ENCODE peak calls at places on chromosome 17, in ten cellular contexts. One of them, this sample, is unnamed.

GRCh38 chr17:34703533-34703932 is 124.2 kb downstream of the TMEM132E start:
- DNase-seq in ELR: peak
- DNase-seq in PC-9: peak
- DNase-seq in adrenal gland: no peak
- DNase-seq in Right ventricle myocardium superior: no peak
- DNase-seq in stomach: no peak
- DNase-seq in nephron progenitor cell: peak
- DNase-seq in AG09319: no peak
- DNase-seq in pulmonary artery endothelial cell: no peak
- DNase-seq in AG04450: peak
- DNase-seq in this sample: no peak

GRCh38 chr17:17900615-17901520 is 64.1 kb upstream of the SREBF1 start:
- DNase-seq in ELR: peak
- DNase-seq in PC-9: peak
- DNase-seq in adrenal gland: peak
- DNase-seq in Right ventricle myocardium superior: peak
- DNase-seq in stomach: peak
- DNase-seq in nephron progenitor cell: no peak
- DNase-seq in AG09319: peak
- DNase-seq in pulmonary artery endothelial cell: peak
- DNase-seq in AG04450: peak
- DNase-seq in this sample: no peak

GRCh38 chr17:40605301-40605700 is 40.0 kb upstream of the CCR7 start:
- DNase-seq in ELR: no peak
- DNase-seq in PC-9: no peak
- DNase-seq in adrenal gland: no peak
- DNase-seq in Right ventricle myocardium superior: no peak
- DNase-seq in stomach: no peak
- DNase-seq in nephron progenitor cell: no peak
- DNase-seq in AG09319: no peak
- DNase-seq in pulmonary artery endothelial cell: no peak
- DNase-seq in AG04450: no peak
- DNase-seq in this sample: no peak

GRCh38 chr17:9693755-9694154 is 48.4 kb downstream of the USP43 start:
- DNase-seq in ELR: no peak
- DNase-seq in PC-9: no peak
- DNase-seq in adrenal gland: no peak
- DNase-seq in Right ventricle myocardium superior: no peak
- DNase-seq in stomach: no peak
- DNase-seq in nephron progenitor cell: no peak
- DNase-seq in AG09319: no peak
- DNase-seq in pulmonary artery endothelial cell: no peak
- DNase-seq in AG04450: no peak
- DNase-seq in this sample: no peak

GRCh38 chr17:50056961-50057330 is 1.0 kb downstream of the ITGA3 start:
- DNase-seq in ELR: peak
- DNase-seq in PC-9: no peak
- DNase-seq in adrenal gland: no peak
- DNase-seq in Right ventricle myocardium superior: no peak
- DNase-seq in stomach: peak
- DNase-seq in nephron progenitor cell: peak
- DNase-seq in AG09319: no peak
- DNase-seq in pulmonary artery endothelial cell: no peak
- DNase-seq in AG04450: no peak
- DNase-seq in this sample: no peak

GRCh38 chr17:4607773-4608187 is 23.5 kb downstream of the SMTNL2 start:
- DNase-seq in ELR: peak
- DNase-seq in PC-9: no peak
- DNase-seq in adrenal gland: peak
- DNase-seq in Right ventricle myocardium superior: peak
- DNase-seq in stomach: peak
- DNase-seq in nephron progenitor cell: no peak
- DNase-seq in AG09319: no peak
- DNase-seq in pulmonary artery endothelial cell: no peak
- DNase-seq in AG04450: no peak
- DNase-seq in this sample: no peak

GRCh38 chr17:47277921-47278320 is 24.3 kb downstream of the ITGB3 start:
- DNase-seq in ELR: peak
- DNase-seq in PC-9: no peak
- DNase-seq in adrenal gland: no peak
- DNase-seq in Right ventricle myocardium superior: no peak
- DNase-seq in stomach: no peak
- DNase-seq in nephron progenitor cell: no peak
- DNase-seq in AG09319: no peak
- DNase-seq in pulmonary artery endothelial cell: no peak
- DNase-seq in AG04450: no peak
- DNase-seq in this sample: no peak

GRCh38 chr17:34997355-34997862 is 17.1 kb downstream of the LIG3 start:
- DNase-seq in ELR: no peak
- DNase-seq in PC-9: no peak
- DNase-seq in adrenal gland: peak
- DNase-seq in Right ventricle myocardium superior: no peak
- DNase-seq in stomach: peak
- DNase-seq in nephron progenitor cell: no peak
- DNase-seq in AG09319: peak
- DNase-seq in pulmonary artery endothelial cell: no peak
- DNase-seq in AG04450: peak
- DNase-seq in this sample: no peak

GRCh38 chr17:15103785-15104184 is 161.3 kb downstream of the PMP22 start:
- DNase-seq in ELR: no peak
- DNase-seq in PC-9: no peak
- DNase-seq in adrenal gland: no peak
- DNase-seq in Right ventricle myocardium superior: no peak
- DNase-seq in stomach: no peak
- DNase-seq in nephron progenitor cell: no peak
- DNase-seq in AG09319: no peak
- DNase-seq in pulmonary artery endothelial cell: no peak
- DNase-seq in AG04450: no peak
- DNase-seq in this sample: no peak

GRCh38 chr17:56292010-56292409 is 138.7 kb downstream of the ANKFN1 start:
- DNase-seq in ELR: peak
- DNase-seq in PC-9: no peak
- DNase-seq in adrenal gland: no peak
- DNase-seq in Right ventricle myocardium superior: no peak
- DNase-seq in stomach: no peak
- DNase-seq in nephron progenitor cell: no peak
- DNase-seq in AG09319: no peak
- DNase-seq in pulmonary artery endothelial cell: peak
- DNase-seq in AG04450: peak
- DNase-seq in this sample: peak

GRCh38 chr17:17140590-17140980 is 65.5 kb downstream of the PLD6 start:
- DNase-seq in ELR: peak
- DNase-seq in PC-9: peak
- DNase-seq in adrenal gland: peak
- DNase-seq in Right ventricle myocardium superior: no peak
- DNase-seq in stomach: no peak
- DNase-seq in nephron progenitor cell: no peak
- DNase-seq in AG09319: no peak
- DNase-seq in pulmonary artery endothelial cell: peak
- DNase-seq in AG04450: peak
- DNase-seq in this sample: no peak

GRCh38 chr17:79508291-79508716 is 102.5 kb downstream of the RBFOX3 start:
- DNase-seq in ELR: no peak
- DNase-seq in PC-9: no peak
- DNase-seq in adrenal gland: no peak
- DNase-seq in Right ventricle myocardium superior: no peak
- DNase-seq in stomach: no peak
- DNase-seq in nephron progenitor cell: no peak
- DNase-seq in AG09319: no peak
- DNase-seq in pulmonary artery endothelial cell: no peak
- DNase-seq in AG04450: no peak
- DNase-seq in this sample: no peak

GRCh38 chr17:79379700-79380099 is 231.2 kb downstream of the RBFOX3 start:
- DNase-seq in ELR: no peak
- DNase-seq in PC-9: no peak
- DNase-seq in adrenal gland: no peak
- DNase-seq in Right ventricle myocardium superior: no peak
- DNase-seq in stomach: no peak
- DNase-seq in nephron progenitor cell: no peak
- DNase-seq in AG09319: no peak
- DNase-seq in pulmonary artery endothelial cell: no peak
- DNase-seq in AG04450: no peak
- DNase-seq in this sample: no peak

GRCh38 chr17:82332669-82333278 is 792 bp downstream of the SECTM1 start:
- DNase-seq in ELR: peak
- DNase-seq in PC-9: peak
- DNase-seq in adrenal gland: peak
- DNase-seq in Right ventricle myocardium superior: peak
- DNase-seq in stomach: peak
- DNase-seq in nephron progenitor cell: no peak
- DNase-seq in AG09319: no peak
- DNase-seq in pulmonary artery endothelial cell: no peak
- DNase-seq in AG04450: no peak
- DNase-seq in this sample: no peak

GRCh38 chr17:50259484-50260324 is 14.6 kb upstream of the TMEM92 start:
- DNase-seq in ELR: no peak
- DNase-seq in PC-9: no peak
- DNase-seq in adrenal gland: peak
- DNase-seq in Right ventricle myocardium superior: no peak
- DNase-seq in stomach: no peak
- DNase-seq in nephron progenitor cell: no peak
- DNase-seq in AG09319: no peak
- DNase-seq in pulmonary artery endothelial cell: no peak
- DNase-seq in AG04450: no peak
- DNase-seq in this sample: no peak

GRCh38 chr17:28700278-28700677 is 11.4 kb downstream of the PROCA1 start:
- DNase-seq in ELR: no peak
- DNase-seq in PC-9: no peak
- DNase-seq in adrenal gland: no peak
- DNase-seq in Right ventricle myocardium superior: peak
- DNase-seq in stomach: no peak
- DNase-seq in nephron progenitor cell: no peak
- DNase-seq in AG09319: no peak
- DNase-seq in pulmonary artery endothelial cell: no peak
- DNase-seq in AG04450: no peak
- DNase-seq in this sample: no peak

GRCh38 chr17:4583796-4584124 is 569 bp upstream of the SMTNL2 start:
- DNase-seq in ELR: peak
- DNase-seq in PC-9: no peak
- DNase-seq in adrenal gland: no peak
- DNase-seq in Right ventricle myocardium superior: no peak
- DNase-seq in stomach: no peak
- DNase-seq in nephron progenitor cell: peak
- DNase-seq in AG09319: no peak
- DNase-seq in pulmonary artery endothelial cell: no peak
- DNase-seq in AG04450: no peak
- DNase-seq in this sample: no peak

GRCh38 chr17:62859146-62859545 is 51.0 kb upstream of the MARCHF10 start:
- DNase-seq in ELR: peak
- DNase-seq in PC-9: no peak
- DNase-seq in adrenal gland: no peak
- DNase-seq in Right ventricle myocardium superior: no peak
- DNase-seq in stomach: no peak
- DNase-seq in nephron progenitor cell: no peak
- DNase-seq in AG09319: no peak
- DNase-seq in pulmonary artery endothelial cell: no peak
- DNase-seq in AG04450: no peak
- DNase-seq in this sample: no peak

GRCh38 chr17:2064980-2065785 is 10.3 kb downstream of the HIC1 start:
- DNase-seq in ELR: peak
- DNase-seq in PC-9: no peak
- DNase-seq in adrenal gland: peak
- DNase-seq in Right ventricle myocardium superior: peak
- DNase-seq in stomach: no peak
- DNase-seq in nephron progenitor cell: no peak
- DNase-seq in AG09319: no peak
- DNase-seq in pulmonary artery endothelial cell: no peak
- DNase-seq in AG04450: no peak
- DNase-seq in this sample: no peak

GRCh38 chr17:50468120-50469004 is at the start of gene CHAD:
- DNase-seq in ELR: no peak
- DNase-seq in PC-9: no peak
- DNase-seq in adrenal gland: no peak
- DNase-seq in Right ventricle myocardium superior: no peak
- DNase-seq in stomach: no peak
- DNase-seq in nephron progenitor cell: peak
- DNase-seq in AG09319: no peak
- DNase-seq in pulmonary artery endothelial cell: no peak
- DNase-seq in AG04450: no peak
- DNase-seq in this sample: no peak

GRCh38 chr17:7515912-7516610 is 31.9 kb downstream of the POLR2A start:
- DNase-seq in ELR: no peak
- DNase-seq in PC-9: no peak
- DNase-seq in adrenal gland: no peak
- DNase-seq in Right ventricle myocardium superior: no peak
- DNase-seq in stomach: peak
- DNase-seq in nephron progenitor cell: no peak
- DNase-seq in AG09319: no peak
- DNase-seq in pulmonary artery endothelial cell: no peak
- DNase-seq in AG04450: no peak
- DNase-seq in this sample: no peak

GRCh38 chr17:74356640-74357465 is 4.8 kb downstream of the BTBD17 start:
- DNase-seq in ELR: no peak
- DNase-seq in PC-9: no peak
- DNase-seq in adrenal gland: no peak
- DNase-seq in Right ventricle myocardium superior: no peak
- DNase-seq in stomach: no peak
- DNase-seq in nephron progenitor cell: peak
- DNase-seq in AG09319: no peak
- DNase-seq in pulmonary artery endothelial cell: no peak
- DNase-seq in AG04450: no peak
- DNase-seq in this sample: no peak

GRCh38 chr17:64393000-64393402 is 2.3 kb upstream of the PECAM1 start:
- DNase-seq in ELR: no peak
- DNase-seq in PC-9: no peak
- DNase-seq in adrenal gland: no peak
- DNase-seq in Right ventricle myocardium superior: peak
- DNase-seq in stomach: no peak
- DNase-seq in nephron progenitor cell: no peak
- DNase-seq in AG09319: no peak
- DNase-seq in pulmonary artery endothelial cell: no peak
- DNase-seq in AG04450: no peak
- DNase-seq in this sample: no peak

GRCh38 chr17:29359777-29360176 is 30.4 kb upstream of the TAOK1 start:
- DNase-seq in ELR: no peak
- DNase-seq in PC-9: no peak
- DNase-seq in adrenal gland: no peak
- DNase-seq in Right ventricle myocardium superior: no peak
- DNase-seq in stomach: no peak
- DNase-seq in nephron progenitor cell: no peak
- DNase-seq in AG09319: no peak
- DNase-seq in pulmonary artery endothelial cell: no peak
- DNase-seq in AG04450: no peak
- DNase-seq in this sample: no peak